ENCODE peak calls at places on chromosomes 6 and 20, in five cellular contexts. B is Panc1, J is pancreas, I is tibial artery, G is heart left ventricle. V is an unnamed sample. For H3K9me3 and H3K4me1, the result is how much of the 10 kb centered on the place peaks cover.

GRCh38 chr6:107811591-107812218 is 12.4 kb downstream of the SCML4 start:
- DNase-seq in B (no peak), J (no peak), I (no peak), G (no peak), V (no peak)

GRCh38 chr6:85419046-85419759 is 30.7 kb upstream of the NT5E start:
- DNase-seq in B (no peak), J (no peak), I (no peak), G (no peak), V (no peak)

GRCh38 chr20:38168791-38169589 is 3.9 kb upstream of the TGM2 start:
- DNase-seq in B (no peak), J (peak), I (peak), G (peak), V (no peak)

GRCh38 chr20:4092136-4092479 is 76.8 kb upstream of the RNF24 start:
- DNase-seq in B (no peak), J (no peak), I (no peak), G (no peak), V (no peak)

GRCh38 chr20:63794614-63795013 is 36.5 kb downstream of the ZBTB46 start:
- DNase-seq in B (no peak), J (no peak), I (no peak), G (no peak), V (no peak)

GRCh38 chr20:12306107-12306506 is 388.4 kb downstream of the BTBD3 start:
- DNase-seq in B (no peak), J (no peak), I (no peak), G (no peak), V (no peak)

GRCh38 chr20:47546184-47547033 is 44.7 kb downstream of the NCOA3 start:
- DNase-seq in B (no peak), J (no peak), I (no peak), G (no peak), V (no peak)

GRCh38 chr6:114144887-114145851 is 174.2 kb upstream of the HDAC2 start:
- DNase-seq in B (no peak), J (no peak), I (no peak), G (no peak), V (no peak)

GRCh38 chr6:122426597-122426996 is 27.1 kb downstream of the HSF2 start:
- DNase-seq in B (no peak), J (no peak), I (no peak), G (no peak), V (no peak)

GRCh38 chr20:18077157-18077556 is 19.4 kb upstream of the OVOL2 start:
- DNase-seq in B (no peak), J (no peak), I (no peak), G (no peak), V (peak)

GRCh38 chr20:47854687-47855212 is 69.5 kb upstream of the SULF2 start:
- DNase-seq in B (peak), J (no peak), I (no peak), G (no peak), V (no peak)

GRCh38 chr20:64035066-64035932 is 683 bp upstream of the C20orf204 start:
- DNase-seq in B (no peak), J (no peak), I (no peak), G (no peak), V (no peak)

GRCh38 chr6:70086806-70087205 is 216.1 kb downstream of the COL9A1 start:
- DNase-seq in B (no peak), J (no peak), I (no peak), G (no peak), V (no peak)

GRCh38 chr20:38573381-38573780 is 7.6 kb upstream of the ADIG start:
- DNase-seq in B (no peak), J (no peak), I (no peak), G (no peak), V (no peak)

GRCh38 chr6:3977875-3978711 is 100.8 kb downstream of the FAM217A start:
- DNase-seq in B (peak), J (no peak), I (no peak), G (peak), V (peak)

GRCh38 chr6:30888472-30889137 is 4.3 kb downstream of the DDR1 start:
- DNase-seq in B (no peak), J (no peak), I (peak), G (no peak), V (no peak)

GRCh38 chr6:133502451-133503259 is 261.5 kb downstream of the EYA4 start:
- DNase-seq in B (no peak), J (no peak), I (peak), G (no peak), V (no peak)

GRCh38 chr6:142902636-142903053 is 42.3 kb downstream of the HIVEP2 start:
- DNase-seq in B (peak), J (no peak), I (peak), G (peak), V (peak)

GRCh38 chr6:117143647-117144046 is 121.7 kb upstream of the VGLL2 start:
- DNase-seq in B (no peak), J (no peak), I (no peak), G (no peak), V (no peak)

GRCh38 chr6:12776291-12776690 is 59.7 kb downstream of the PHACTR1 start:
- DNase-seq in B (no peak), J (no peak), I (no peak), G (no peak), V (no peak)

GRCh38 chr6:40399888-40400468 is 187.2 kb downstream of the LRFN2 start:
- DNase-seq in B (no peak), J (no peak), I (no peak), G (no peak), V (no peak)

GRCh38 chr6:132715204-132715603 is 1.3 kb upstream of the VNN1 start:
- DNase-seq in B (peak), J (no peak), I (peak), G (peak), V (peak)

GRCh38 chr6:28811873-28812272 is 111.9 kb downstream of the TRIM27 start:
- DNase-seq in B (no peak), J (no peak), I (no peak), G (no peak), V (no peak)

GRCh38 chr20:13422637-13423036 is 201.6 kb downstream of the ISM1 start:
- DNase-seq in B (peak), J (no peak), I (no peak), G (no peak), V (no peak)

GRCh38 chr6:37520926-37521325 is 21.2 kb upstream of the CCDC167 start:
- DNase-seq in B (no peak), J (no peak), I (no peak), G (no peak), V (no peak)

DNA sequence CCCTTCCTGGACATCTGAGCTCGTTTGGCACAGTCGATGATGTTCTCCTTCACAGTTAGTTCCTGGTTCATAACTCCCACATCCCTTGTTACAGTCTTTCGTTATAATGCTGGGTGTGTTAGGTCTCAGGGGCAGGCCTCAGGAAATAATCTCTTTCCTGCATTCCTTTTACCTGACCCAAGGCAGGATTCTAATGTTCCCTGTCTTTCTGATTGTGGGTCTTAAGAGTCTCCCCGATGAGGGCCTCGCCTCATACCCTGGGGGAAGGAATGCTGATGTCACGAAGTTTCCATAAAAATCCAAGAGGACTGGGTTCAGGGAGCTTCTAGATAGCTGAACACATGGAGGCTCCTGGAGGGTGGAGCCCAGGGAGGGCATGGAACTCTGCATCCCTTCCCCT is 104.0 kb upstream of the CARMIL1 start:
- DNase-seq in B (no peak), J (no peak), I (no peak), G (no peak), V (no peak)
- H3K27ac ChIP-seq in B (no peak), J (no peak), I (peak), G (peak), V (peak)

DNA sequence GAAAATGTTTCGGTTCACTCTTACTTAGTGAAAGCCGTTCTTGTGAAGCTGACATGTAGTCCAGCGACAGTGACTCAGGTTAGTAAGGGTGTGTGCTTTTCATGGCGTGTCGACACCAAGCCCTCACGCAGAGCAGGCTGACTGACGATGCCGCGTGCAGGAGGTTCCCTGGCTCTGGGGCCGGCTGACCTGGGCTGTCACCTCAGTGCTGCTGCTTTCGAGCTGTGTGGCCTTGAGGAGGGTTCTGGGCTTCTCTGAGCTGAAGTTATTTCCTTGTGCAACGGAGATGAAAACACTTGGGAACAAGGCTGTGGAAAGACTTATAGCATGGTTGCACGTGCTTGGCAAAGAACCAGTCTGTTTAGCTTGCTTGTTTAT is 59.2 kb downstream of the PHACTR3 start:
- DNase-seq in B (no peak), J (no peak), I (no peak), G (no peak), V (no peak)
- H3K9me3 ChIP-seq in B (under half), J (under half), I (under half), G (under half), V (under half)

DNA sequence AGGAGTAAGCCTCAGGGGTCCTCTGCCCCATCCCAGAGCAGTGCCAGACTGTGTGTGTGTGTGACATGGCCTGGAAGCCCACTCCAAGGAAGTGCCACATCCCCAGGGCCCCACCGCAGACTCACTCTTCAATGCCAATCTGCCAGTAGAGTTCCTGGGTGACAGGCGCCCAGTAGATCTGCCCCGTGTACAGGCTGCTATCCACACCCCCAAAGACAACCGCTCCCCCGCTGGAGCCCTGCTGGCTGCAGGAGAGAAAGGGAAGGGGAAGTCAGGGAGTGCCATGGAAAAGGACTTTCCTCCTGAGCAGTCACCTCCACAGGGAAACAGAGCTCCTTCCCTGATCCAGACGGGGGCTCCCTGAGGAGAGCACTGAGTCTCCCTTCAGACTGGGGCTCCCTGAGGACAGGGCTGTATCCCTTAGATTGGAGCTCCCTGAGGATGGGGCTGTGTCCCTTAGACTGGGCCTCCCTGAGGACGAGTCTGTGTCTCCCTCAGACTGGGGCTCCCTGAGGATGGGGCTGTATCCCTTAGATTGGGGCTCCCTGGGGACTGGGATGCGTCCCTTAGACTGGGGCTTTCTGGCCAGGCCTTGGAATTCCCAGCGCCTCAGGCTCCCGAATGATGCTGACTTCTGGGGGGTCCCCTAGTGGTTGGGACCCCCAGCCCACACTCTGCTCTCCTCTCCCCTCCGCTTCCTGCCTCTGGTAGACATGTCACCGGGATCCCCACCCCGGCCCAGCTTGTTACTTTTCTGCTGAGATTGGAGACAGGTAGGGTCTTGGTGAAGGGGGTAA is 5.2 kb upstream of the TFEB start:
- DNase-seq in B (no peak), J (no peak), I (no peak), G (no peak), V (no peak)
- H3K4me1 ChIP-seq in B (under half), J (under half), I (under half), G (under half), V (under half)

DNA sequence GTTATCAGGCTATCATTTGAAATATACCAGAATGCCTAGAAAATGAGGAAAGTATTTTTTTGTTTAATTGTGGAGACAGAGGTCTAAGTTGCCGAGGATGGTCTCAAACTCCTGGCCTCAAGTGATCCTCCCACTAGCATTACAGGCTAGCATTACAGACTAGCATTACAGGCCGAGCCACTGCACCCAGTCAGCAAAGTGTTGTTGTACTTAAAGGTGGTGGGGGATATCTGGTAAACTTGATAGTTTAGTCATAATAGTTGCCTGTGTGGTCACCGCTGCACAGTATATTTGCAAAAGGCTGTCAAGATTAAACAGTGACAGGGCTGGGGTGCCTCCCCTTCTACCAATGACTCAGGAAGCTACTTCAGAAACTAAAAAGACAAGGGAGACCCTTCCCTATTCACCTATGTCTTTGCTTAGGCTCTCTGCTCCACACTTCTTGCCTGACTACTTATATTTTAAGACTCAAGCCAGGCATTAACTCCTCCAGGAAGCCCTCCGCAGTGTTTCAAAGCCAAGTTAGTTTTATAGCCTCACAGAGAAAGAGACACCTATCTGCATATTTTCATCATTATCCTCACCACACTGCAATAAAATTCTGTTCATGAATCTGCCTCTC is 3.1 kb upstream of the AKIRIN2 start:
- DNase-seq in B (no peak), J (no peak), I (no peak), G (no peak), V (no peak)
- H3K27ac ChIP-seq in B (no peak), J (no peak), I (no peak), G (no peak), V (no peak)

GRCh38 chr20:34992751-34993417 is 37.2 kb downstream of the MYH7B start:
- DNase-seq in B (no peak), J (no peak), I (no peak), G (no peak), V (no peak)

GRCh38 chr20:34995192-34995591 is 39.5 kb downstream of the MYH7B start:
- DNase-seq in B (no peak), J (no peak), I (no peak), G (no peak), V (no peak)

GRCh38 chr20:34994509-34995131 is 39.0 kb downstream of the MYH7B start:
- DNase-seq in B (no peak), J (no peak), I (no peak), G (no peak), V (no peak)

GRCh38 chr20:34995696-34996095 is 40.0 kb downstream of the MYH7B start:
- DNase-seq in B (no peak), J (no peak), I (no peak), G (no peak), V (no peak)

DNA sequence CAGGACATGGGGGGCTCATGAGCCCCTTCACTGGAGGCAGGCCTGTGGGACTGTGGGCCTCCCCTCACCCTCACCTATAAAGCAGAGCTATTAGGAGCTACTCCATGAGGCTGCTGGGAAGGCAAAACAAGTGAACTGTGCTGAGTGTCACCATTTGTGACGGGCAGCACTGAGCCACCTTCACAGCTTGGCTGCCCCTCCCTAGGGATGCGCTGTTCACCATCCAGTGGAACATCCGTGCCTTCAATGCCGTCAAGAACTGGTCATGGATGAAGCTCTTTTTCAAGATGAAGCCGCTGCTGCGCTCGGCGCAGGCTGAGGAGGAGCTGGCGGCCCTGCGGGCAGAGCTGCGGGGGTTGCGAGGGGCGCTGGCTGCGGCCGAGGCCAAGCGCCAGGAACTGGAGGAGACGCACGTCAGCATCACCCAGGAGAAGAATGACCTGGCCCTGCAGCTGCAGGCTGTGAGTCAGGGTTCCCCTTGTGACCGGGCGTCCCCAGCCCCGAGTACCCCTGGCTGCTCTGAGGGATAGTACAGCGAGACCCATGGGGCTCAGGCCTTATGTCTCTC is 38.4 kb downstream of the MYH7B start:
- DNase-seq in B (no peak), J (no peak), I (no peak), G (peak), V (no peak)
- H3K9me3 ChIP-seq in B (under half), J (under half), I (under half), G (under half), V (under half)

GRCh38 chr6:166952567-166953464 is 3.5 kb downstream of the RNASET2 start:
- DNase-seq in B (no peak), J (no peak), I (no peak), G (no peak), V (no peak)
- H3K4me1 ChIP-seq in B (under half), J (under half), I (under half), G (under half), V (under half)